ENCODE peak calls at places on chromosomes 5 and 9, in seven cellular contexts. A is H9, Q is fibroblast of mammary gland, S is lower leg skin, H is heart right ventricle, L is upper lobe of right lung, X is GM20000. O is an unnamed sample.

GRCh38 chr5:12413585-12413984 is 509.3 kb upstream of the CTNND2 start:
- DNase-seq in A (no peak), Q (no peak), S (no peak), H (no peak), L (no peak), X (no peak), O (no peak)

GRCh38 chr9:106757539-106757938 is 105.4 kb upstream of the ZNF462 start:
- DNase-seq in A (peak; percentile 31), Q (no peak), S (no peak), H (no peak), L (no peak), X (no peak), O (no peak)

GRCh38 chr5:86881493-86882090 is 263.9 kb downstream of the COX7C start:
- DNase-seq in A (no peak), Q (no peak), S (no peak), H (no peak), L (no peak), X (no peak), O (no peak)

GRCh38 chr5:73552642-73553041 is 12.8 kb downstream of the ANKRA2 start:
- DNase-seq in A (no peak), Q (no peak), S (no peak), H (no peak), L (no peak), X (no peak), O (no peak)

GRCh38 chr5:139419793-139420192 is 15.9 kb upstream of the SPATA24 start:
- DNase-seq in A (no peak), Q (no peak), S (no peak), H (no peak), L (no peak), X (no peak), O (no peak)

GRCh38 chr5:35683466-35683865 is 65.8 kb downstream of the SPEF2 start:
- DNase-seq in A (no peak), Q (no peak), S (no peak), H (no peak), L (no peak), X (no peak), O (no peak)

GRCh38 chr5:143671644-143672569 is 140.1 kb upstream of the HMHB1 start:
- DNase-seq in A (no peak), Q (no peak), S (no peak), H (no peak), L (no peak), X (no peak), O (no peak)

GRCh38 chr9:7549261-7549660 is 250.3 kb downstream of the DMAC1 start:
- DNase-seq in A (peak; percentile 78), Q (no peak), S (no peak), H (peak; percentile 35), L (no peak), X (no peak), O (no peak)

GRCh38 chr9:126346031-126346430 is 19.4 kb downstream of the MVB12B start:
- DNase-seq in A (no peak), Q (no peak), S (no peak), H (no peak), L (no peak), X (no peak), O (no peak)

GRCh38 chr5:174581483-174581882 is 142.9 kb upstream of the MSX2 start:
- DNase-seq in A (peak; percentile 79), Q (peak; percentile 5), S (no peak), H (no peak), L (no peak), X (no peak), O (no peak)

GRCh38 chr9:34701769-34702736 is 7.9 kb downstream of the CCL21 start:
- DNase-seq in A (peak; percentile 81), Q (peak; percentile 92), S (peak; percentile 97), H (peak; percentile 87), L (peak; percentile 93), X (peak; percentile 91), O (peak; percentile 87)

GRCh38 chr5:129906177-129906887 is 2.1 kb downstream of the CHSY3 start:
- DNase-seq in A (peak; percentile 39), Q (peak; percentile 71), S (peak; percentile 84), H (peak; percentile 11), L (peak; percentile 47), X (no peak), O (no peak)

GRCh38 chr5:60698316-60698715 is 1.6 kb downstream of the DEPDC1B start:
- DNase-seq in A (no peak), Q (peak; percentile 31), S (no peak), H (no peak), L (no peak), X (no peak), O (no peak)

GRCh38 chr9:5625916-5626315 is 3.0 kb upstream of the RIC1 start:
- DNase-seq in A (no peak), Q (no peak), S (no peak), H (no peak), L (no peak), X (no peak), O (no peak)

GRCh38 chr5:73654171-73654811 is 28.3 kb downstream of the ARHGEF28 start:
- DNase-seq in A (no peak), Q (peak; percentile 61), S (no peak), H (no peak), L (no peak), X (peak; percentile 23), O (no peak)

GRCh38 chr5:45062044-45062443 is 253.3 kb downstream of the MRPS30 start:
- DNase-seq in A (no peak), Q (no peak), S (no peak), H (no peak), L (no peak), X (no peak), O (no peak)

GRCh38 chr9:14748373-14748772 is 25.8 kb upstream of the CER1 start:
- DNase-seq in A (no peak), Q (no peak), S (no peak), H (no peak), L (no peak), X (no peak), O (no peak)

GRCh38 chr9:128162215-128163026 is 2.4 kb downstream of the BBLN start:
- DNase-seq in A (no peak), Q (peak; percentile 50), S (no peak), H (peak; percentile 34), L (no peak), X (no peak), O (no peak)

DNA sequence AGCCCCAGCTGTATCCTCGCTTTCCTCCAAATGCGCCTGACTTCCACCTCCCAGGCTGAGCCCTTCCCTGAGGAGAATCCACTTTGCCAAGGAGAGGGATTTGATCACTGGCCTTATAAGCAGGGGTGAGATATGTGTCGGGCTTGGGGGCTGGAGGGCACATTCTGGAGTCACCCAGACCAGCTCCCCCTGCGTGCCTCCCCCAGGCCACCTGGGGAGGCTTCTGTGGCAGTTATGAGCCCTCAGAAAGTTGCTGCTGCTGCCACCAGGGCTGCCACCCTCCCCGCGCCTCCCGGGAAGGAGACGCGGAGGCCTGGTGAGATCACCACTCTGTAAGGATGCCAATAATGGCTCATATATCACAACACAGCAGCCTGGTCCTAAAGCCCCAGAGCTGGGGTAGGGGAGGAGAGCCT is 211.5 kb downstream of the PAPPA start:
- DNase-seq in A (no peak), Q (peak; percentile 72), S (no peak), H (peak; percentile 73), L (no peak), X (no peak), O (no peak)
- TF ChIP-seq CTCF in A (no peak), Q (no peak), S (no peak), H (no peak), L (no peak), X (no peak), O (no peak)

DNA sequence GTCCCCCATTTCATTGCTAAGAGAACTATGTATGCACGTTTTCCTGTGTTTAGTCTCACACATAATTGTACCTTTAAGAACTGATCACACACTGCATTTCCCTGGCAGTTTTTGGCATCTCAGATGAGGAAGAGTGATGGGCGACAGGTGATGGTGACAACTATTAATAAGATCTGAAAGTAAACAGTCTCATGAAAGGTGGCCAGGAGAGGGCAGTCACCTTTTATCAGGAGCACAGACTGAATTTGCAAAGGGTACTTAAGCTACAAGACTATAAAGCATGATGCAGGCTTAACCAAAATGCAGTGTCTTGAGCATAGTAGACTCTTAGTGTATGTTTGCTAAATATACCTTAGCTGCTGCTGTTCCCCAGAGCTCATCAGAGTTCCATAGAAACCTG is 91.5 kb downstream of the GHR start:
- DNase-seq in A (peak; percentile 31), Q (no peak), S (no peak), H (no peak), L (no peak), X (no peak), O (no peak)
- TF ChIP-seq CTCF in A (peak; percentile 52), Q (no peak), S (no peak), H (no peak), L (peak; percentile 10), X (no peak), O (no peak)

GRCh38 chr5:88690619-88691560 is 192.1 kb downstream of the MEF2C start:
- DNase-seq in A (peak; percentile 82), Q (peak; percentile 56), S (peak; percentile 93), H (peak; percentile 68), L (peak; percentile 80), X (peak; percentile 86), O (no peak)

GRCh38 chr5:88691945-88692868 is 190.8 kb downstream of the MEF2C start:
- DNase-seq in A (peak; percentile 44), Q (no peak), S (no peak), H (no peak), L (no peak), X (no peak), O (no peak)

GRCh38 chr5:88695232-88695631 is 187.8 kb downstream of the MEF2C start:
- DNase-seq in A (peak; percentile 35), Q (no peak), S (no peak), H (no peak), L (no peak), X (no peak), O (no peak)

GRCh38 chr5:88694087-88694703 is 188.8 kb downstream of the MEF2C start:
- DNase-seq in A (peak; percentile 30), Q (no peak), S (no peak), H (no peak), L (no peak), X (no peak), O (no peak)

DNA sequence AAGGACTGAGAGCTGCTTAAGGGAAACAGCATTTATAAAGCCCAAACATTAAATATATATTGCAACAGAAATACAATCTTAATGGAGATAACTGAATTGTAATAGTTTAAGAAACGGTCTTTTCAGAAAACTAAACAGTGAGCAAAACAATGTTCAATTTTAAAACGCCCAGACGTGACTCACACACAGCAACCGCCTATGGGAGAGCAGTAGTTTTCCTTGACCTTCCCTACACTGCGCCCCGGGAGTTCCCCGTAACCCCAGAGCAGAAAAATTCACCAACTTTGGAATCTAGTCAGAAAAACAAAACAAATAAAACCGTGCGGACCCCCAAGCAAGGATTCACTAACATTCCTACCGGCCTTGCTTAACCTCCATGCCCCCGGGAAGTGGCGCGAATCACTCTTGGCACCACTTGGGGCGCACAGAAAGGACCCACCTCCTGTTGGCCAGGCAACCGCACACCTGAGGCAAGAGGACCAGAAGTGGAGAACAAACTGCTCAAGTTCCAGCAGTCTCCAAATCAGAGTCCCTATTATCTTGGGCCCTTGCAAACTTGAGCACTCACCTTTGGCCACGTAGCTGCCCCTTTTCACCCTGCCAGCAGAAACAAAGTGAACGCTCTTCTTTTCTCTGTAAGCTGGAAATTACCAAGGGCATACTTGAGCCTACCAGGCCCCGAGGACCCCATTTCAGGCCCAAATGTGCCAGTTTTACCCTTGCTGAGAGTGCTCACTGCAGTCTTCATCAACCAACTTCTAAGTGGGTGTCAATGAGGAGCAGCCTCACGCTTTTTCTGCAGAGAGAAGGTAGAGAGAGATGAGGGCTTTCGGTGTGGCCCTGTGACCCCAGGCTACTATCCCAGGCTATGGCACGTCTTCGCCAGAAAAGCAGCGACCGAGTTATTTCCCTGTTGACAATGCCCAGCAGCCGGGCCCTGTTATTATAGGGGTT is 189.7 kb downstream of the MEF2C start:
- DNase-seq in A (peak; percentile 78), Q (no peak), S (no peak), H (no peak), L (no peak), X (no peak), O (no peak)
- TF ChIP-seq CTCF in A (peak; percentile 42), Q (no peak), S (no peak), H (no peak), L (no peak), X (no peak), O (no peak)

GRCh38 chr9:73143606-73144328 is 7.9 kb upstream of the ANXA1 start:
- DNase-seq in A (no peak), Q (peak; percentile 75), S (no peak), H (no peak), L (no peak), X (no peak), O (no peak)
- TF ChIP-seq CTCF in A (no peak), Q (no peak), S (no peak), H (no peak), L (no peak), X (no peak), O (no peak)